ENCODE peak calls at places on chromosome 21, in four cellular contexts. M, C, T and H are unnamed samples.

GRCh38 chr21:38027901-38028300 is 111.6 kb upstream of the KCNJ6 start:
- DNase-seq in M (no peak), C (no peak), T (peak), H (peak)

GRCh38 chr21:45822429-45823099 is 159.0 kb upstream of the COL6A1 start:
- DNase-seq in T (no peak), C (no peak), M (peak), H (no peak)

GRCh38 chr21:45940621-45941337 is 40.8 kb upstream of the COL6A1 start:
- DNase-seq in T (no peak), M (no peak), C (no peak), H (no peak)

GRCh38 chr21:29130234-29130993 is at the start of gene MAP3K7CL:
- DNase-seq in T (peak), C (peak), M (peak), H (peak)

GRCh38 chr21:29372063-29372802 is 73.5 kb downstream of the BACH1 start:
- DNase-seq in M (no peak), C (no peak), T (peak), H (no peak)

GRCh38 chr21:30166171-30166570 is 434 bp downstream of the CLDN17 start:
- DNase-seq in M (no peak), T (no peak), C (no peak), H (no peak)

GRCh38 chr21:29237110-29238051 is 61.3 kb upstream of the BACH1 start:
- DNase-seq in T (no peak), C (no peak), M (no peak), H (no peak)

GRCh38 chr21:15560383-15561056 is 169.3 kb upstream of the USP25 start:
- DNase-seq in T (no peak), M (no peak), C (no peak), H (no peak)

GRCh38 chr21:29504751-29505321 is 206.1 kb downstream of the BACH1 start:
- DNase-seq in C (no peak), M (no peak), T (peak), H (peak)

DNA sequence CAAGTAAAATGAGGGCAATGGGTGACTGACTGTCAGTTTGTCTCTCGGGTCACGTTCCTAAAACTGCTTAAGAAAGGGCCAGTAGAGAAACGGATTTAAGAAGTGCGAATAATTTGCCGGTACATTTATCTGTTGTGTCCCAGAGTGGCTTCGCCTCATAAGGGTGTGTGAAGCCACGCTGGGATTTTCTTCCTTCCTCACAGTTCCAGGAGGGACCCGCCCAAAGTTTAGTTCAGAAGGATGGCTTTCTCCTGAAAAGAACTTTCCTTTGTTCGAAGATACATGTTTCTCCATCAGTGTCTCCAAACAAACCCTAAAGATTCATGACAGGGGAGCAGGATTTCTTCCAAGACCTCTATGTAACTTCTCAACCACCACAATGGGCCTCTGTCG is 49.8 kb downstream of the ADAMTS1 start:
- DNase-seq in M (no peak), T (no peak), C (no peak), H (no peak)
- H3K27ac ChIP-seq in M (peak), T (peak), C (peak), H (no peak)

GRCh38 chr21:33207471-33208149 is 22.1 kb upstream of the IFNAR2 start:
- DNase-seq in C (no peak), T (no peak), M (no peak), H (no peak)

GRCh38 chr21:33203371-33203724 is 26.4 kb upstream of the IFNAR2 start:
- DNase-seq in C (no peak), T (no peak), M (no peak), H (no peak)

GRCh38 chr21:33205476-33205875 is 24.3 kb upstream of the IFNAR2 start:
- DNase-seq in C (no peak), T (no peak), M (no peak), H (no peak)

GRCh38 chr21:33208534-33208933 is 21.2 kb upstream of the IFNAR2 start:
- DNase-seq in T (no peak), C (no peak), M (no peak), H (no peak)

GRCh38 chr21:33206771-33207290 is 22.9 kb upstream of the IFNAR2 start:
- DNase-seq in C (no peak), T (no peak), M (no peak), H (no peak)
- H3K27ac ChIP-seq in C (no peak), T (no peak), M (no peak), H (no peak)

GRCh38 chr21:44024895-44025353 is 12.8 kb downstream of the TRAPPC10 start:
- DNase-seq in T (peak), C (peak), M (peak), H (no peak)
- H3K27ac ChIP-seq in T (peak), C (peak), M (peak), H (peak)

DNA sequence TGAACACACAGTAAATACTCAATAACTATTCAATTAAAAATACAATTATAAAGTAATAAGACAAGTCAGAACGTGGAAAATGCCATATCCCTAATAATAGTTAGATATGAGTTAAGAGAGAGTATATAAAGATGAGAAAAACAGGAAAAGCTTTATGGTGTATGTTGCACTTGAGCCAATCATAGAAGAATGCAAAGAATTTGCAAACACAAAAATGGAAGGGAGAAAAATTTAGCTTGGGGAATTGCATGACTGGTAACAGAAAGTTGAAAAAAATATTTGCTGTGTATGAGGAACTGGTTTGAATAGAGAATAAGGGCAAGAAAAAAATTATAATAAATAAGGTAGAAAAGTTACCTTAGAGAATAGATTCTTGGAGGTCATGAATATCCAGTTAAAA is 739.6 kb upstream of the CXADR start:
- DNase-seq in T (no peak), M (no peak), C (no peak), H (no peak)
- H3K27ac ChIP-seq in T (no peak), M (no peak), C (no peak), H (no peak)

GRCh38 chr21:42009018-42009830 is 936 bp downstream of the ZBTB21 start:
- DNase-seq in T (peak), M (peak), C (peak), H (no peak)
- H3K27ac ChIP-seq in T (peak), M (peak), C (peak), H (peak)

DNA sequence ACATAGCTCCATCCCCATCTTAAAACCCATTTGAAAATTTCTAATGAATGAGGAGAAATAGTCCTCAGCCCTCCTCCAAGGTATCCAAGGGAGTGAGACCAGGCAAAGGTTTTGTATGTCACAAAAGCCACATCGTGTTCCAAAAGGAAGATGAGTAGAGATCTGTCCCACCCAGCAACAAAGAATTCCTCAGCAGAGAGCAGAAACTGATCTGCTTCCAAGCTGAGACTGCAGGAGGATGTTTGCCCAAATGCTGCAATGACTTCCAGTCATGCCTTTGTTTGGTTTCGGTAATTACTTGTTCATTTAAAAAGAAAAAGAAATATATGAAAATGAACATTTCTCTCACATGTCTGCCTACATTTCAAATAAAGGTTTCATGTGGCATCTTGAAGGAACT is 186.9 kb downstream of the SETD4 start:
- DNase-seq in C (no peak), T (no peak), M (no peak), H (no peak)
- H3K27ac ChIP-seq in C (no peak), T (no peak), M (no peak), H (no peak)

GRCh38 chr21:34702341-34702807 is 33.6 kb downstream of the CLIC6 start:
- DNase-seq in T (peak), M (no peak), C (peak), H (peak)
- H3K27ac ChIP-seq in T (no peak), M (no peak), C (no peak), H (no peak)

DNA sequence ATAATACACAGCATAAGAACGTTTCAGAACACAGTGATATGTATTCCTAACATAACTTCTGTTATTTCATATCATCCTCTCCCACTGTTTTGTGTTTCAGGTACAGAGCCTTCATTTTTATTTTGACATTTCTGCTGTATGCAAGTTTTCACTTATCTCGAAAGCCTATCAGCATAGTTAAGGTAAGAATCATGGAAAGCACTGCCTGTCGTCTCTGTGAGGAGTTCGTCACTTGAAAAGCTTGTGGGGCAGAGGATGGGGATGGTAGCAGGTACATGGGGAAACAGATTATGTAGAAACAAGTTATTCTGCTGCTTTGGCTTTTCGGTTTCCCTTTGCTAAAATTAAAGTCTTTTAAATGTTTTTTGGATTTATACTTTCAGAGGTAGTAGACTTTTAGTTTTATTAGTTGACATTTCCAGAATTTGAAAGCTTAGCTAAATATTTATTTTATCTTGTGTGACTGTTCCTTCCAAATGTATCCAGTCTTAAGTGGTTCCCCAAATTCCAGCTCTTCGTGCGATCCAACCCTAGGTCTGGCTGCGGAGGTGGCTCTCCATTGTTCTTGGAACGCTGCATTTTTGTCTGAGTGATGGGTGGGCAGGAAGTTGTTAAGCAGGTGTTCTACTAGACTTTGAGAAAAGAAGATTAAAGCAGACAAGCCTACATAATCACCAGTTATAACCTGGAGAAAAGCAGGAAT is 12.2 kb downstream of the SLC37A1 start:
- DNase-seq in C (no peak), M (no peak), T (no peak), H (no peak)
- H3K27ac ChIP-seq in C (peak), M (peak), T (no peak), H (no peak)

GRCh38 chr21:40886006-40886405 is 39.0 kb upstream of the DSCAM start:
- DNase-seq in C (no peak), M (no peak), T (no peak), H (no peak)
- H3K27ac ChIP-seq in C (no peak), M (no peak), T (no peak), H (peak)